ENCODE peak calls at places on chromosomes 7 and 10, in nine cellular contexts. H, D, N, Q, J, M, R, I and E are unnamed samples.

GRCh38 chr10:21810582-21811244 is 192.8 kb downstream of the DNAJC1 start:
- DNase-seq in J (peak), N (no peak), Q (no peak), H (no peak), R (no peak), I (no peak), M (no peak), D (peak), E (no peak)

GRCh38 chr10:30038961-30039536 is 20.3 kb downstream of the JCAD start:
- DNase-seq in I (no peak), N (peak), J (no peak), Q (no peak), R (no peak), M (no peak), H (no peak), D (no peak), E (no peak)

GRCh38 chr7:46139079-46139478 is 218.0 kb upstream of the IGFBP3 start:
- DNase-seq in D (peak), N (no peak), M (no peak), R (no peak), I (no peak), J (peak), H (peak), Q (no peak), E (no peak)

GRCh38 chr7:5322621-5323410 is 40.1 kb downstream of the SLC29A4 start:
- DNase-seq in H (no peak), D (no peak), R (no peak), M (no peak), I (no peak), N (no peak), J (no peak), Q (no peak), E (no peak)

GRCh38 chr10:104036518-104037260 is 49.0 kb downstream of the COL17A1 start:
- DNase-seq in H (no peak), R (no peak), D (no peak), I (no peak), M (no peak), N (no peak), Q (no peak), J (no peak), E (no peak)

GRCh38 chr7:41792099-41792498 is 89.2 kb upstream of the INHBA start:
- DNase-seq in D (peak), R (no peak), I (no peak), J (peak), H (peak), M (no peak), Q (no peak), N (no peak), E (no peak)

GRCh38 chr10:9437131-9437530 is 1382.6 kb downstream of the GATA3 start:
- DNase-seq in N (no peak), Q (no peak), R (no peak), M (no peak), J (peak), H (no peak), I (no peak), D (peak), E (no peak)

GRCh38 chr10:119658274-119658673 is 7.1 kb downstream of the BAG3 start:
- DNase-seq in D (peak), Q (peak), N (peak), I (peak), R (peak), H (peak), M (peak), J (peak), E (no peak)

GRCh38 chr7:16978358-16979244 is 96.8 kb upstream of the AGR3 start:
- DNase-seq in M (no peak), Q (no peak), H (peak), J (peak), N (no peak), R (no peak), D (peak), I (no peak), E (no peak)

GRCh38 chr10:77392851-77393250 is 244.8 kb downstream of the KCNMA1 start:
- DNase-seq in I (peak), H (peak), D (peak), J (peak), N (no peak), Q (peak), R (no peak), M (no peak), E (no peak)

GRCh38 chr7:36207451-36208291 is 54.6 kb downstream of the EEPD1 start:
- DNase-seq in Q (peak), R (peak), I (no peak), J (peak), M (peak), D (peak), H (peak), N (peak), E (peak)

GRCh38 chr10:89525556-89525955 is 9.8 kb downstream of the SLC16A12 start:
- DNase-seq in H (no peak), J (no peak), M (no peak), D (no peak), I (no peak), N (no peak), R (no peak), Q (no peak), E (no peak)

GRCh38 chr7:29996321-29996720 is 6.7 kb upstream of the SCRN1 start:
- DNase-seq in M (no peak), J (no peak), N (no peak), H (no peak), R (no peak), D (no peak), Q (no peak), I (no peak), E (no peak)

GRCh38 chr10:90856964-90857634 is 740 bp downstream of the HTR7 start:
- DNase-seq in I (no peak), Q (no peak), J (no peak), M (no peak), H (no peak), N (no peak), R (peak), D (peak), E (no peak)

GRCh38 chr10:133262696-133263095 is 14.0 kb downstream of the ADAM8 start:
- DNase-seq in M (no peak), R (no peak), Q (no peak), I (no peak), J (no peak), N (no peak), H (no peak), D (no peak), E (no peak)

GRCh38 chr10:67935223-67935622 is 50.8 kb downstream of the SIRT1 start:
- DNase-seq in R (no peak), Q (no peak), D (no peak), I (no peak), M (no peak), H (no peak), N (no peak), J (no peak), E (no peak)

GRCh38 chr7:133268355-133268754 is 15.5 kb downstream of the EXOC4 start:
- DNase-seq in H (no peak), N (no peak), Q (no peak), J (no peak), R (no peak), I (no peak), M (no peak), D (no peak), E (no peak)

GRCh38 chr10:129491123-129491734 is 24.2 kb downstream of the MGMT start:
- DNase-seq in M (no peak), Q (no peak), I (no peak), N (no peak), H (peak), D (peak), J (peak), R (no peak), E (no peak)

GRCh38 chr7:128352636-128353035 is 8.9 kb downstream of the PRRT4 start:
- DNase-seq in H (no peak), N (no peak), Q (no peak), M (no peak), D (no peak), I (no peak), J (no peak), R (no peak), E (no peak)

GRCh38 chr10:52652431-52653220 is 120.0 kb downstream of the MBL2 start:
- DNase-seq in M (no peak), I (no peak), J (no peak), R (no peak), D (peak), H (peak), N (no peak), Q (no peak), E (no peak)

GRCh38 chr7:157668884-157669767 is 332.3 kb downstream of the DNAJB6 start:
- DNase-seq in R (no peak), N (no peak), H (no peak), Q (no peak), M (no peak), J (no peak), I (no peak), D (no peak), E (no peak)

GRCh38 chr10:117175901-117176534 is 21.3 kb upstream of the KCNK18 start:
- DNase-seq in J (peak), R (no peak), M (peak), D (peak), I (no peak), Q (peak), H (peak), N (peak), E (peak)

GRCh38 chr10:78343266-78343665 is 309.6 kb downstream of the RPS24 start:
- DNase-seq in D (no peak), Q (no peak), M (no peak), J (no peak), R (no peak), N (no peak), I (no peak), H (no peak), E (no peak)

GRCh38 chr7:77450613-77451012 is 34.5 kb upstream of the GSAP start:
- DNase-seq in D (no peak), J (no peak), N (no peak), M (no peak), Q (no peak), H (no peak), R (no peak), I (no peak), E (no peak)
- H3K27ac ChIP-seq in D (no peak), J (no peak), N (no peak), M (no peak), Q (no peak), H (no peak), R (no peak), I (no peak), E (peak)

DNA sequence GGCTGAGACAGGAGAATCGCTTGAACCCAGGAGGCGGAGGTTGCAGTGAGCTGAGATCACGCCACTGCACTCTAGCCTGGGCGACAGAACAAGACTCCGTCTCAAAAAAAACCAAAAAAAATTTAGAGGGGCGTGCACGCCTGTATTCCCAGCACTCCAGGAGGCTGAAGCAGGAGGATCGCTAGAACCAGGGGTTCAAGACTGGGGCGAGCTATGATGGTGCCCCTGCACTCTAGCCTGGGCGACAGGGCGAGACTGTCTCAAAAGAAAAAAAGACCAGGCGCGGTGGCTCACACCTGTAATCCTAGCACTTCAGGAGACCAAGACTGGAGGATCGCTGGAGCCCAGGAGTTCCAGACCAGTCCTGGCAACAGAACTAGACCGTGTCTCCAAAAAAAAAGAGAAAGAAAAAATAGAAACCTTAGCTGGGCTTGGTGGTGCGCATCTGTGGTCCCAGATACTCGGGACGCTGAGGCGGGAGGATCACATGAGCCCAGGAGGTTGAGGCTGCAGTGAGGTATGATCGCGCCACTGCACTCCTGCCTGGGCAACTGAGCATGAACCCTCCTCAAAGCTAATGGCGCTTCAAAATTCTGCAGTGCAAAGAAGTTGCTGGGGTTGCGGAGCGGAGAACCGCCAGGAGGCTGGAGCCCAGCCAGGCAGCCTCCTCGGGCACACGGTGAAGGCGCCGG is 382 bp upstream of the MBLAC1 start:
- DNase-seq in I (no peak), R (no peak), J (no peak), D (no peak), Q (no peak), M (no peak), N (no peak), H (no peak), E (no peak)
- TF ChIP-seq CTCF in I (no peak), R (no peak), J (no peak), D (no peak), Q (no peak), M (no peak), N (no peak), H (no peak), E (no peak)

DNA sequence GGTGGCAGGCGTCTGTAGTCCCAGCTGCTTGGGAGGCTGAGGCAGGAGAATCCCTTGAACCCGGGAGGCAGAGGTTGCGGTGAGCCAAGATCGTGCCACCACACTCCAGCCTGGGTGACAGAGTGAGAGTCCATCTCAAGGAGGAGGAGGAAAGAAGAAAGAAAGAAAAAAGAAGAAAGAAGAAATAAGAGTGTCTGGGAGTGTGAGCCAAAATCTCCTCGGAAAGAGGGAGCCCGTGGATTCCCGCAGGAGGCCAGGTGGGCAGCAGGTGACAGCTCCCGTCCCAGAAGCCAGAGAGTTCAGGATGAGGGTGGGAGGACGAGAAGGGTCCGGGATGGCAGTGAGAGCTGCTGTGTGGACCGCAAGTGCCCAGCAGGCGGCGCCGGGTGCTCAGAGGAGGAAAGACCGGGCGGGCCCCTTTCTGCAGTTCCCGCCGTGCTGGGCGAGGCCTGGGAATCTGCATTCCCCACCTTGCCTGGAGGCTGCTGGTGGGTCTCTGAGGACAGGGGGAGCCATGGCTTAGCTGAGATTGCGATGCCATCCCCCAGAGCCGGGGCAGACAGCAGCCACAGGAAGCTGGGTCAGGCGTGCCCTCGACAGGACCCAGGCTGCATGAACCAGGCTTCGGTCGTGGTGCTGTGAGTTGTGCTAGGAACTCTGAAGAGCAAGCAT is 17.1 kb upstream of the AMZ1 start:
- DNase-seq in M (peak), D (peak), J (peak), Q (no peak), I (no peak), R (no peak), H (peak), N (peak), E (peak)
- H3K4me3 ChIP-seq in M (no peak), D (no peak), J (no peak), Q (no peak), I (no peak), R (no peak), H (no peak), N (no peak), E (no peak)

DNA sequence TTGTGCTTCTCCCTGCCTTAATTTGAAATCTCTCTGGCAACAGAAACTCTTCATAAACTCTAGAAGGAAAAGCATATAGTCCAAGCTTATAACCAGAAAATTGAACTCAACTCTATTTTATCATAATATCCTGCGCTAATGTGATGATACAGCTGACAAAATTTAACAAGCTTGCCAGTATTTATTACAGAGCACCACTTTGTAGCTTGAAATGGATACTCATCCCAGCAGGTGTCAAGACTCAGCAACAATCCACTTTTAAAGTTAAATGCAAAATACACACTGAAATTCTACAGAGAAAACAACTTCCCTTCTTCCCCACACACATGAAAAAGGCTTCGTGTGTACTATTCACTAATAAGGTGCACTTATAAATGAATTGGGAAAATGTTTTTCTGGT is 228.9 kb downstream of the AGMO start:
- DNase-seq in R (no peak), N (no peak), H (no peak), I (no peak), Q (no peak), M (no peak), D (no peak), J (no peak), E (no peak)
- H3K27ac ChIP-seq in R (no peak), N (no peak), H (no peak), I (no peak), Q (no peak), M (no peak), D (no peak), J (no peak), E (no peak)

GRCh38 chr10:56357018-56357417 is 4.0 kb downstream of the ZWINT start:
- DNase-seq in D (no peak), N (no peak), J (no peak), H (no peak), M (no peak), Q (no peak), R (no peak), I (no peak), E (no peak)
- TF ChIP-seq CTCF in D (no peak), N (no peak), J (no peak), H (no peak), M (no peak), Q (no peak), R (no peak), I (no peak), E (no peak)

DNA sequence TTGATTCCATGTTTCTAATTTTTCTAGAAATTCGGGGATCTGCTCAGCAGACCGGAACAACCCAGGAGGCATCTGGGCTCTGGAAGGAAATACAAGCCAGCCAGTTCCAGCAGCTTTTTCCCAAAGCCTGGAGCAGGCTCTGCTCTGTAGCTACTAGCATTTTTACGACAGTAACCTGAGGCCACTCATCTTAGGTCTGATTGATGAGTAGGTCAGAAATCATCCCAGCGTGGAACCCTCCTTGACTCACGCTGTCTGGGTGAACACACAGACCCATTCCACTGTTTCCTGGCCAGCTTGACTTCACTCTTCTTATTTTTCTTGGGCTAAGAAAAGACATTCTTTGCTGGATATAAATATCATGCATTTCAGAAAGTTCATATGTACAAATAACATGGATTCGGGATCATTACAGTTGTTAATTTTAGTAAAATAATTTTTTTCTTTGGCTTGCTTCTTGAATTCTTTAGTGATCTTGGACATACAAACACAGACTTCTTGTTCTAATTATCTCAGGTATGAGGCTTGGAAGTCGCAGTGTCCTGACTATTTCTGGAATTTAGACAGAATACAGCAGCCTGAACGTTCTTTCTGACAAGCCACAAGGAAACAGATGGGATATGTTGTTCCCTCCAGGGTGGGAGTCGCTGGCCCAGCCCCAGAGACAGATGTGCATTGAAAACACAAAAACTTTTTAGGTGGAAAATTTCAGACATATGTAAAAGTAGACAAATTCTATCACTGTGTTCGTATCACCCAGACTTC is 54.6 kb upstream of the PITRM1 start:
- DNase-seq in H (peak), N (no peak), D (peak), M (no peak), I (no peak), Q (no peak), J (peak), R (no peak), E (no peak)
- H3K4me3 ChIP-seq in H (no peak), N (no peak), D (no peak), M (no peak), I (peak), Q (peak), J (no peak), R (no peak), E (no peak)

DNA sequence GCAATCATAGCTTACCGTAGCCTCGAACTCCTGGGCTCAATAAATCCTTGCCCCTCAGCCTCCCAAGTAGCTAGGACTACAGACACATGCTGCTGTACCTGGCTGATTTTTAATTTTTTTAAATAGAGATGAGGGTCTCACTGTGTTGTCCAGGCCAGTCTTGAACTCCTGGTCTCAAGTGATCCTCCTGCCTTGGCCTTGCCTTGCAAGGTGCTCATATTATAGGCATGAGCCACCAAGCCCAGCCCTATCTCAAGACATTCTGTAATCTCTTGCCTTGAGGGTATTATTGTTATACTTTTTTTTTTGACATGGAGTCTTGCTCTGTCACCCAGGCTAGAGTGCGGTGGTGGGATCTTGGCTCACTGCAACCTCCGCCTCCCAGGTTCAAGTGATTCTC is 86.6 kb downstream of the PHTF2 start:
- DNase-seq in Q (no peak), D (no peak), R (no peak), I (no peak), M (no peak), H (no peak), N (no peak), J (no peak), E (no peak)
- H3K27ac ChIP-seq in Q (no peak), D (no peak), R (no peak), I (no peak), M (no peak), H (no peak), N (no peak), J (no peak), E (no peak)

DNA sequence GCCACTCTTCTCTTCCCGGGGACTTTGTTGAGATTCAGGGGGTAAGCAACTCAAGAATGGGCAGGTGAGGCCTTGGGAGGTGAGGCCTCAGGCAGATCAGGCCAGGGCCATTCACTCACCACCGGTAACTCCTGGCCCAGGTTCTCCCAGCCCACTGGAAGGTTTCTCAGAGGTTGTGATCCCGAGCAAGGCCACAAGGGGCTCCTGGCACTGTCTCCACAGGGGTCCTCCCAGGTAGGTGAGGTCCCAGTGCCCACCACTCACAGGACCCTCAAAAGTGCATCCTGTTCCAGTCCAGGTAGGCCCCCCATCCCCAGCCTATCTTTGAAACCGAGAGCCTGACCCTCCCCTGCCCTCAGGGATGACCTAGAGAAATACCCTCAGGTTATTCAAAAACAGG is 236.1 kb downstream of the BUB3 start:
- DNase-seq in H (no peak), J (no peak), R (no peak), Q (no peak), I (no peak), N (no peak), D (no peak), M (no peak), E (no peak)
- TF ChIP-seq CTCF in H (no peak), J (no peak), R (no peak), Q (no peak), I (no peak), N (no peak), D (no peak), M (no peak), E (no peak)

GRCh38 chr10:112379635-112380296 is 5.8 kb downstream of the ACSL5 start:
- DNase-seq in D (peak), Q (no peak), N (no peak), I (no peak), H (no peak), M (no peak), R (peak), J (peak), E (no peak)

GRCh38 chr10:112373912-112374338 is at the start of gene ACSL5:
- DNase-seq in J (no peak), Q (no peak), N (no peak), H (no peak), M (no peak), R (no peak), I (no peak), D (no peak), E (no peak)

GRCh38 chr10:112375721-112376577 is 2.0 kb downstream of the ACSL5 start:
- DNase-seq in H (peak), R (peak), I (no peak), J (peak), Q (no peak), D (peak), M (peak), N (peak), E (no peak)

GRCh38 chr10:112374724-112375541 is 1.0 kb downstream of the ACSL5 start:
- DNase-seq in N (no peak), H (peak), M (no peak), D (no peak), R (no peak), Q (no peak), J (no peak), I (no peak), E (no peak)

GRCh38 chr10:112376578-112376855 is 2.6 kb downstream of the ACSL5 start:
- DNase-seq in N (no peak), R (no peak), I (no peak), H (no peak), M (no peak), D (no peak), Q (no peak), J (no peak), E (no peak)
- H3K4me3 ChIP-seq in N (peak), R (peak), I (peak), H (no peak), M (peak), D (no peak), Q (peak), J (no peak), E (peak)